ENCODE peak calls at places on chromosomes 7 and 10, in ten cellular contexts. D, R, M, Y, Z, V, A, U, I and L are unnamed samples.

GRCh38 chr10:30488319-30488718 is 54.3 kb downstream of the MAP3K8 start:
- DNase-seq in D (no peak), R (no peak), M (no peak), Y (no peak), Z (no peak), V (no peak), A (no peak), U (no peak), I (no peak), L (no peak)

GRCh38 chr10:89946106-89946505 is 244.7 kb downstream of the KIF20B start:
- DNase-seq in D (no peak), R (no peak), M (no peak), Y (no peak), Z (no peak), V (no peak), A (peak), U (no peak), I (no peak), L (no peak)

GRCh38 chr10:107163904-107164861 is at the start of gene SORCS1:
- DNase-seq in D (peak), R (no peak), M (no peak), Y (no peak), Z (no peak), V (peak), A (no peak), U (no peak), I (peak), L (peak)

GRCh38 chr7:32026076-32026425 is 44.2 kb downstream of the PDE1C start:
- DNase-seq in D (no peak), R (no peak), M (no peak), Y (no peak), Z (no peak), V (no peak), A (no peak), U (no peak), I (no peak), L (no peak)

GRCh38 chr7:24051651-24052050 is 232.3 kb upstream of the NPY start:
- DNase-seq in D (no peak), R (no peak), M (peak), Y (no peak), Z (no peak), V (no peak), A (no peak), U (no peak), I (no peak), L (no peak)

GRCh38 chr10:130109796-130110235 is 814 bp downstream of the C10orf143 start:
- DNase-seq in D (peak), R (no peak), M (peak), Y (peak), Z (peak), V (peak), A (peak), U (peak), I (no peak), L (peak)

GRCh38 chr10:77274046-77274795 is 363.4 kb downstream of the KCNMA1 start:
- DNase-seq in D (no peak), R (no peak), M (peak), Y (no peak), Z (no peak), V (no peak), A (no peak), U (no peak), I (no peak), L (no peak)

GRCh38 chr10:60666221-60666620 is 112.1 kb upstream of the CDK1 start:
- DNase-seq in D (no peak), R (no peak), M (peak), Y (no peak), Z (no peak), V (no peak), A (peak), U (no peak), I (no peak), L (no peak)

GRCh38 chr7:69166979-69167516 is 431.2 kb upstream of the AUTS2 start:
- DNase-seq in D (no peak), R (no peak), M (no peak), Y (peak), Z (no peak), V (no peak), A (no peak), U (no peak), I (no peak), L (no peak)

GRCh38 chr7:123864438-123864837 is 19.5 kb downstream of the HYAL4 start:
- DNase-seq in D (no peak), R (no peak), M (no peak), Y (no peak), Z (no peak), V (no peak), A (no peak), U (no peak), I (no peak), L (no peak)

GRCh38 chr10:3932597-3933380 is 147.8 kb upstream of the KLF6 start:
- DNase-seq in D (no peak), R (no peak), M (no peak), Y (no peak), Z (no peak), V (no peak), A (no peak), U (no peak), I (no peak), L (no peak)

GRCh38 chr7:158053516-158053915 is 534.1 kb downstream of the PTPRN2 start:
- DNase-seq in D (no peak), R (no peak), M (no peak), Y (no peak), Z (no peak), V (no peak), A (no peak), U (no peak), I (peak), L (no peak)

GRCh38 chr7:141073173-141073640 is 657 bp upstream of the TMEM178B start:
- DNase-seq in D (peak), R (no peak), M (no peak), Y (no peak), Z (peak), V (peak), A (peak), U (peak), I (no peak), L (peak)

GRCh38 chr10:17009228-17009700 is 120.3 kb downstream of the CUBN start:
- DNase-seq in D (no peak), R (no peak), M (peak), Y (no peak), Z (no peak), V (no peak), A (peak), U (no peak), I (no peak), L (no peak)

GRCh38 chr7:27151945-27152815 is at the start of gene HOXA3:
- DNase-seq in D (no peak), R (no peak), M (no peak), Y (no peak), Z (no peak), V (no peak), A (no peak), U (no peak), I (peak), L (peak)

GRCh38 chr10:128462026-128462425 is 335.8 kb upstream of the MKI67 start:
- DNase-seq in D (no peak), R (no peak), M (no peak), Y (no peak), Z (no peak), V (no peak), A (no peak), U (no peak), I (peak), L (no peak)

GRCh38 chr10:102101152-102101551 is 19.0 kb downstream of the LDB1 start:
- DNase-seq in D (no peak), R (no peak), M (peak), Y (no peak), Z (no peak), V (no peak), A (no peak), U (no peak), I (no peak), L (no peak)
- TF ChIP-seq CTCF in D (peak), R (peak), M (no peak), Y (no peak), Z (no peak), V (no peak), A (no peak), U (peak), I (no peak), L (no peak)

GRCh38 chr7:25206765-25207164 is 21.5 kb downstream of the NPVF start:
- DNase-seq in D (no peak), R (no peak), M (no peak), Y (no peak), Z (no peak), V (no peak), A (no peak), U (no peak), I (no peak), L (no peak)

GRCh38 chr7:25208525-25209221 is 19.6 kb downstream of the NPVF start:
- DNase-seq in D (no peak), R (no peak), M (no peak), Y (no peak), Z (no peak), V (no peak), A (no peak), U (no peak), I (no peak), L (no peak)

GRCh38 chr7:25207887-25208286 is 20.4 kb downstream of the NPVF start:
- DNase-seq in D (no peak), R (no peak), M (no peak), Y (no peak), Z (no peak), V (no peak), A (no peak), U (no peak), I (no peak), L (no peak)
- TF ChIP-seq CTCF in D (no peak), R (no peak), M (no peak), Y (no peak), Z (no peak), V (no peak), A (no peak), U (no peak), I (no peak), L (no peak)

GRCh38 chr7:98630149-98630548 is 13.1 kb downstream of the NPTX2 start:
- DNase-seq in D (no peak), R (no peak), M (no peak), Y (no peak), Z (no peak), V (no peak), A (no peak), U (no peak), I (no peak), L (peak)
- TF ChIP-seq CTCF in D (no peak), R (no peak), M (no peak), Y (no peak), Z (no peak), V (no peak), A (no peak), U (no peak), I (no peak), L (no peak)

GRCh38 chr7:28599411-28599810 is 187.1 kb downstream of the CREB5 start:
- DNase-seq in D (no peak), R (no peak), M (no peak), Y (no peak), Z (no peak), V (no peak), A (no peak), U (no peak), I (no peak), L (no peak)

GRCh38 chr7:28607179-28607578 is 194.9 kb downstream of the CREB5 start:
- DNase-seq in D (no peak), R (no peak), M (no peak), Y (no peak), Z (no peak), V (no peak), A (no peak), U (no peak), I (no peak), L (no peak)

GRCh38 chr7:28597284-28597683 is 185.0 kb downstream of the CREB5 start:
- DNase-seq in D (no peak), R (no peak), M (no peak), Y (no peak), Z (no peak), V (no peak), A (no peak), U (no peak), I (no peak), L (no peak)

GRCh38 chr7:28605427-28605826 is 193.1 kb downstream of the CREB5 start:
- DNase-seq in D (no peak), R (no peak), M (no peak), Y (no peak), Z (no peak), V (no peak), A (no peak), U (no peak), I (no peak), L (no peak)

DNA sequence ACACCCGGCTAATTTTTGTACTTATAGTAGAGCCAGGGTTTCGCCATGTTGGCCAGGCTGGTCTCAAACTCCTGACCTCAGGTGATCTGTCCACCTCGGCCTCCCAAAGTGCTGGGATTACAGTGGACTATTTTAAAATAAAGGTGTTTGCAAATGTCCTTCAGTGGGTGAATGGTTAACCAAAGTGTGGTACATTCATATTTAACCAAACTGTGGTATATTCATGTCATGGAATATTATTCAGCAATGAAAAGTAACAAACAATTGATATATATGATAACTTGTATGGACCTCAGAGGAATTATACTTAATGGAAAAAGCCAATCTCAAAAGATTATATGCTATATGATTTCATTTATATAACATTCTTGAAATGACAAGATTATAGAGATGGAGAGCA is 190.0 kb downstream of the CREB5 start:
- DNase-seq in D (no peak), R (no peak), M (no peak), Y (no peak), Z (no peak), V (no peak), A (no peak), U (no peak), I (no peak), L (no peak)
- TF ChIP-seq CTCF in D (no peak), R (no peak), M (no peak), Y (no peak), Z (no peak), V (no peak), A (no peak), U (no peak), I (no peak), L (no peak)

GRCh38 chr10:46104071-46104585 is 58.1 kb upstream of the MSMB start:
- DNase-seq in D (no peak), R (no peak), M (no peak), Y (no peak), Z (no peak), V (no peak), A (no peak), U (no peak), I (no peak), L (no peak)
- TF ChIP-seq CTCF in D (no peak), R (no peak), M (no peak), Y (no peak), Z (no peak), V (no peak), A (no peak), U (no peak), I (no peak), L (no peak)